ENCODE peak calls at places on chromosomes 4 and X, in four cellular contexts. U is nephron progenitor cell, Q is uterus, W is GM12878. H is an unnamed sample.

GRCh38 chr4:86498560-86499166 is 95.5 kb upstream of the PTPN13 start:
- DNase-seq in U (peak), W (no peak), Q (no peak), H (peak)

GRCh38 chr4:8911311-8912088 is 39.9 kb upstream of the HMX1 start:
- DNase-seq in U (no peak), Q (no peak), W (no peak), H (no peak)

GRCh38 chr4:6355052-6355451 is 85.4 kb downstream of the WFS1 start:
- DNase-seq in Q (no peak), W (no peak), U (no peak), H (no peak)

GRCh38 chrX:150269613-150270254 is 93.4 kb upstream of the MAMLD1 start:
- DNase-seq in U (peak), W (no peak), Q (no peak), H (no peak)

GRCh38 chrX:30961805-30962204 is 72.8 kb upstream of the TAB3 start:
- DNase-seq in Q (no peak), U (no peak), W (no peak), H (no peak)

GRCh38 chrX:13493659-13494058 is 75.7 kb upstream of the EGFL6 start:
- DNase-seq in W (no peak), U (no peak), Q (no peak), H (no peak)

GRCh38 chr4:139453041-139453370 is 915 bp upstream of the RAB33B start:
- DNase-seq in W (peak), U (no peak), Q (no peak), H (peak)

GRCh38 chrX:147832707-147833348 is 78.9 kb upstream of the FMR1 start:
- DNase-seq in Q (no peak), U (no peak), W (no peak), H (no peak)

GRCh38 chr4:12889054-12889453 is 595.1 kb downstream of the RAB28 start:
- DNase-seq in U (no peak), Q (no peak), W (no peak), H (no peak)

GRCh38 chr4:52051615-52052474 is 741 bp downstream of the SPATA18 start:
- DNase-seq in W (no peak), Q (peak), U (peak), H (peak)

GRCh38 chrX:45758319-45758718 is 557.6 kb upstream of the DIPK2B start:
- DNase-seq in Q (no peak), W (peak), U (no peak), H (no peak)

GRCh38 chr4:12729384-12729783 is 754.8 kb downstream of the RAB28 start:
- DNase-seq in Q (no peak), W (no peak), U (no peak), H (peak)

GRCh38 chr4:27463816-27464215 is 603.2 kb downstream of the STIM2 start:
- DNase-seq in W (no peak), U (no peak), Q (no peak), H (no peak)

GRCh38 chrX:140715787-140716186 is 6.2 kb downstream of the LINC00632 start:
- DNase-seq in U (no peak), W (no peak), Q (no peak), H (no peak)

GRCh38 chr4:108043536-108043935 is 53.8 kb downstream of the HADH start:
- DNase-seq in W (no peak), Q (no peak), U (no peak), H (no peak)

GRCh38 chrX:15202458-15203177 is 67.3 kb downstream of the ASB9 start:
- DNase-seq in Q (no peak), W (peak), U (no peak), H (no peak)

GRCh38 chr4:186726440-186727148 is 2.9 kb upstream of the FAT1 start:
- DNase-seq in U (peak), Q (peak), W (no peak), H (peak)

GRCh38 chrX:19893722-19894121 is 6.3 kb upstream of the SH3KBP1 start:
- DNase-seq in Q (no peak), W (no peak), U (no peak), H (no peak)